ENCODE peak calls at places on chromosomes 6 and 20, in four cellular contexts. P, X, A and K are unnamed samples.

GRCh38 chr20:35742741-35743523 is 872 bp upstream of the RBM39 start:
- DNase-seq in P (no peak), X (no peak), A (no peak), K (peak; percentile 59)

GRCh38 chr6:118580585-118581419 is 32.7 kb downstream of the PLN start:
- DNase-seq in X (peak; percentile 39), A (peak; percentile 13), P (peak; percentile 78), K (no peak)

GRCh38 chr6:43825187-43826115 is 55.4 kb downstream of the VEGFA start:
- DNase-seq in P (no peak), X (no peak), A (no peak), K (no peak)

GRCh38 chr6:33160728-33161323 is 31.4 kb downstream of the COL11A2 start:
- DNase-seq in X (no peak), P (peak; percentile 84), A (no peak), K (no peak)

GRCh38 chr6:56664007-56664406 is 21.3 kb upstream of the DST start:
- DNase-seq in P (no peak), A (no peak), X (no peak), K (no peak)

GRCh38 chr6:93932175-93932574 is 512.8 kb upstream of the EPHA7 start:
- DNase-seq in X (no peak), A (no peak), P (no peak), K (no peak)

GRCh38 chr20:58636983-58637421 is 14.1 kb upstream of the STX16 start:
- DNase-seq in P (no peak), A (no peak), X (no peak), K (no peak)

GRCh38 chr6:137715589-137716045 is 151.4 kb upstream of the TNFAIP3 start:
- DNase-seq in X (no peak), P (peak; percentile 63), A (no peak), K (no peak)

GRCh38 chr6:108760158-108761050 is 87.8 kb upstream of the ARMC2 start:
- DNase-seq in P (peak; percentile 60), X (no peak), A (no peak), K (no peak)

GRCh38 chr20:22339091-22339881 is 245.1 kb downstream of the FOXA2 start:
- DNase-seq in A (peak; percentile 60), X (peak; percentile 31), P (peak; percentile 63), K (no peak)

GRCh38 chr6:683742-684440 is 9.0 kb downstream of the EXOC2 start:
- DNase-seq in P (peak; percentile 88), A (no peak), X (peak; percentile 77), K (no peak)

GRCh38 chr6:133873538-133873937 is 15.4 kb upstream of the TCF21 start:
- DNase-seq in X (no peak), A (no peak), P (no peak), K (no peak)

GRCh38 chr20:11676618-11677289 is 240.9 kb upstream of the BTBD3 start:
- DNase-seq in X (peak; percentile 25), A (peak; percentile 68), P (peak; percentile 42), K (no peak)

GRCh38 chr6:166562726-166563125 is 23.8 kb downstream of the RAMACL start:
- DNase-seq in P (no peak), A (no peak), X (no peak), K (no peak)
- TF ChIP-seq ELK1 in P (no peak), A (no peak), X (no peak), K (no peak)

GRCh38 chr20:10673831-10674683 is at the start of gene JAG1:
- DNase-seq in A (peak; percentile 99), X (peak; percentile 86), P (peak; percentile 95), K (peak; percentile 60)
- TF ChIP-seq ELK1 in A (no peak), X (no peak), P (no peak), K (no peak)

DNA sequence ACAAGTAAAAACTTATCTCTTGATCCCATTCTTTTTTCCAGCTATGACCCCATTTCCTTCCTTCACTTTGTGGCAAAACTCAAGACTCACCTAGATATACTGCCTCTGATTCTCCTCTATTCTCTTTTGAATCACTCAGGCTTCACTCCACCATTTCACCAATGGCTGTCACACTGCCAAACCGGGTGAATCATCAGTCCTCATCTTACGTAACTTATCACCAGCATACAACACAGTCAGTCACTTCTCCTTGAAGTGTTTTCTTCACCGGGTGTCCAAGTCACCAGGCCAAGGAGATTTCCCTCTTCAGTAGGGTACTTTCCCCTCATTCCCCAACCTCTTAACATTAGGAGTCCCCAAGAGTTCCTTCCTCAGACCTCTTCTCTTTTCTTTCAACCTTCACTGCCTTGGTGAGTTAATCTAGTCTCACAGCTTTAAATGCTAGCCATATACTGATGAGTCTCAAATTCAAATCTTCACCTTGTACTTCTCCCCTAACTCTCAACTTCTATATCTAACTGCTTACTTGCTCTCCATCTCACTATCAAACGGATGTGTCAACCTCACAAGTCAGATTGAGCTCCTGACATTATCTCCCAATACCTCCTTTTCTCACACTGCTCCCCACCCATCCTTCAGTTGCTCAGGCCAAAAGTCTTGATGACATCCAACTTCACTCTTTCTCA is 6.0 kb downstream of the TMEM242 start:
- DNase-seq in P (peak; percentile 92), X (peak; percentile 73), A (peak; percentile 76), K (no peak)
- TF ChIP-seq ELK1 in P (no peak), X (no peak), A (no peak), K (no peak)

GRCh38 chr6:88914885-88915598 is 48.4 kb downstream of the RNGTT start:
- DNase-seq in X (no peak), A (no peak), P (no peak), K (no peak)

GRCh38 chr6:88913471-88913870 is 49.9 kb downstream of the RNGTT start:
- DNase-seq in P (no peak), X (no peak), A (no peak), K (no peak)

GRCh38 chr6:88908598-88909548 is 54.5 kb downstream of the RNGTT start:
- DNase-seq in P (no peak), A (no peak), X (no peak), K (no peak)

GRCh38 chr6:88914180-88914579 is 49.2 kb downstream of the RNGTT start:
- DNase-seq in A (no peak), P (no peak), X (no peak), K (no peak)

GRCh38 chr6:88910922-88911778 is 52.3 kb downstream of the RNGTT start:
- DNase-seq in P (no peak), X (no peak), A (no peak), K (no peak)
- TF ChIP-seq ELK1 in P (no peak), X (no peak), A (no peak), K (no peak)

GRCh38 chr20:20632644-20633043 is 79.8 kb downstream of the RALGAPA2 start:
- DNase-seq in A (no peak), X (no peak), P (no peak), K (no peak)
- TF ChIP-seq ELK1 in A (no peak), X (no peak), P (no peak), K (no peak)

GRCh38 chr6:26240981-26241770 is 123.8 kb upstream of the BTN3A2 start:
- DNase-seq in X (no peak), A (no peak), P (peak; percentile 87), K (no peak)
- TF ChIP-seq ELK1 in X (no peak), A (no peak), P (no peak), K (peak; percentile 30)

GRCh38 chr20:40979247-40979646 is 49.4 kb upstream of the TOP1 start:
- DNase-seq in A (no peak), P (no peak), X (no peak), K (no peak)
- TF ChIP-seq ELK1 in A (no peak), P (no peak), X (no peak), K (no peak)

GRCh38 chr6:169921853-169922779 is 170.7 kb downstream of the ERMARD start:
- DNase-seq in X (no peak), A (no peak), P (no peak), K (no peak)
- TF ChIP-seq ELK1 in X (no peak), A (no peak), P (no peak), K (no peak)